ENCODE peak calls at places on chromosomes 12 and 14, in four cellular contexts. B is naive thymus-derived CD4-positive, alpha-beta T cell; R is sigmoid colon; L is heart left ventricle. I is an unnamed sample.
A peak's percentile ranks its signal among the peaks of the same experiment; 100 is the strongest.

GRCh38 chr12:112971248-112971647 is 7.1 kb upstream of the OAS2 start:
- DNase-seq in B (no peak), R (no peak), L (peak; percentile 26), I (no peak)

GRCh38 chr12:20317554-20317953 is 50.8 kb upstream of the PDE3A start:
- DNase-seq in B (no peak), R (no peak), L (no peak), I (no peak)

GRCh38 chr14:105330491-105330895 is 15.9 kb downstream of the PACS2 start:
- DNase-seq in B (no peak), R (no peak), L (no peak), I (no peak)

GRCh38 chr12:93514853-93515252 is 47.5 kb downstream of the MRPL42 start:
- DNase-seq in B (no peak), R (no peak), L (no peak), I (no peak)

GRCh38 chr14:94391284-94391914 is 3.0 kb upstream of the SERPINA1 start:
- DNase-seq in B (no peak), R (peak; percentile 55), L (no peak), I (no peak)

GRCh38 chr12:53751336-53752191 is at the start of gene CISTR:
- DNase-seq in B (no peak), R (no peak), L (peak; percentile 29), I (no peak)

GRCh38 chr12:32659908-32660440 is 19.1 kb upstream of the DNM1L start:
- DNase-seq in B (no peak), R (no peak), L (no peak), I (no peak)

GRCh38 chr12:64171715-64172114 is 50.4 kb downstream of the KICS2 start:
- DNase-seq in B (no peak), R (no peak), L (no peak), I (no peak)

GRCh38 chr12:15751741-15752140 is 37.4 kb downstream of the EPS8 start:
- DNase-seq in B (no peak), R (no peak), L (no peak), I (no peak)

GRCh38 chr12:43221216-43221615 is 330.8 kb downstream of the ADAMTS20 start:
- DNase-seq in B (no peak), R (no peak), L (no peak), I (no peak)

GRCh38 chr12:117035287-117035686 is 63.9 kb downstream of the TESC start:
- DNase-seq in B (no peak), R (peak; percentile 36), L (no peak), I (no peak)

GRCh38 chr12:95836185-95836609 is 22.6 kb upstream of the SNRPF start:
- DNase-seq in B (no peak), R (no peak), L (no peak), I (no peak)

GRCh38 chr14:35236806-35237205 is 55.4 kb upstream of the PSMA6 start:
- DNase-seq in B (no peak), R (no peak), L (no peak), I (no peak)

GRCh38 chr12:51661199-51661598 is 70.2 kb downstream of the SCN8A start:
- DNase-seq in B (no peak), R (no peak), L (no peak), I (no peak)

GRCh38 chr14:89915114-89915878 is 39.2 kb downstream of the EFCAB11 start:
- DNase-seq in B (no peak), R (peak; percentile 72), L (peak; percentile 47), I (no peak)

GRCh38 chr14:99415496-99416281 is 65.0 kb downstream of the SETD3 start:
- DNase-seq in B (no peak), R (no peak), L (peak; percentile 46), I (peak; percentile 56)

GRCh38 chr12:130161261-130162231 is 718 bp upstream of the FZD10 start:
- DNase-seq in B (no peak), R (no peak), L (peak; percentile 49), I (no peak)

GRCh38 chr12:131085816-131086591 is 132.3 kb downstream of the ADGRD1 start:
- DNase-seq in B (no peak), R (peak; percentile 62), L (no peak), I (no peak)

GRCh38 chr12:54526800-54527630 is 22.4 kb upstream of the PDE1B start:
- DNase-seq in B (peak; percentile 16), R (no peak), L (peak; percentile 13), I (no peak)

GRCh38 chr14:68902357-68902756 is 76.7 kb downstream of the ACTN1 start:
- DNase-seq in B (no peak), R (no peak), L (no peak), I (no peak)

GRCh38 chr12:119363490-119363889 is 29.0 kb downstream of the CCDC60 start:
- DNase-seq in B (no peak), R (no peak), L (no peak), I (no peak)

GRCh38 chr12:14193623-14194022 is 171.9 kb upstream of the ATF7IP start:
- DNase-seq in B (no peak), R (no peak), L (no peak), I (no peak)

GRCh38 chr12:90909069-90909676 is 45.8 kb downstream of the CCER1 start:
- DNase-seq in B (no peak), R (no peak), L (no peak), I (no peak)

GRCh38 chr12:68686262-68686594 is 550 bp upstream of the NUP107 start:
- DNase-seq in B (no peak), R (no peak), L (no peak), I (no peak)

GRCh38 chr14:32077081-32078029 is at the start of gene ARHGAP5:
- DNase-seq in B (no peak), R (peak; percentile 82), L (no peak), I (peak; percentile 63)

GRCh38 chr12:126385785-126386184 is 1320.5 kb downstream of the AACS start:
- DNase-seq in B (no peak), R (no peak), L (no peak), I (no peak)

GRCh38 chr12:11794311-11794710 is 144.8 kb downstream of the ETV6 start:
- DNase-seq in B (no peak), R (peak; percentile 78), L (peak; percentile 47), I (no peak)
- H3K4me1 ChIP-seq in B (peaks cover 7% of the 10 kb centered on the region), R (peaks cover 83% of the 10 kb centered on the region), L (peaks cover 31% of the 10 kb centered on the region), I (peaks cover 5% of the 10 kb centered on the region)

GRCh38 chr12:118311666-118312065 is 61.0 kb downstream of the TAOK3 start:
- DNase-seq in B (no peak), R (no peak), L (no peak), I (no peak)
- H3K27ac ChIP-seq in B (no peak overlapping the region), R (no peak overlapping the region), L (no peak overlapping the region), I (no peak overlapping the region)

GRCh38 chr14:92512807-92513203 is 776 bp upstream of the RIN3 start:
- DNase-seq in B (no peak), R (no peak), L (no peak), I (no peak)
- H3K4me3 ChIP-seq in B (peak overlapping the region; percentile 76), R (peak overlapping the region; percentile 84), L (peak overlapping the region; percentile 84), I (peak overlapping the region; percentile 52)

GRCh38 chr12:124452576-124453391 is 114.6 kb downstream of the NCOR2 start:
- DNase-seq in B (no peak), R (no peak), L (no peak), I (no peak)

GRCh38 chr12:124453419-124454351 is 113.7 kb downstream of the NCOR2 start:
- DNase-seq in B (peak; percentile 47), R (peak; percentile 90), L (peak; percentile 91), I (peak; percentile 71)

GRCh38 chr12:124454735-124455134 is 112.7 kb downstream of the NCOR2 start:
- DNase-seq in B (no peak), R (no peak), L (no peak), I (no peak)

GRCh38 chr12:124455336-124455735 is 112.1 kb downstream of the NCOR2 start:
- DNase-seq in B (no peak), R (no peak), L (no peak), I (no peak)

DNA sequence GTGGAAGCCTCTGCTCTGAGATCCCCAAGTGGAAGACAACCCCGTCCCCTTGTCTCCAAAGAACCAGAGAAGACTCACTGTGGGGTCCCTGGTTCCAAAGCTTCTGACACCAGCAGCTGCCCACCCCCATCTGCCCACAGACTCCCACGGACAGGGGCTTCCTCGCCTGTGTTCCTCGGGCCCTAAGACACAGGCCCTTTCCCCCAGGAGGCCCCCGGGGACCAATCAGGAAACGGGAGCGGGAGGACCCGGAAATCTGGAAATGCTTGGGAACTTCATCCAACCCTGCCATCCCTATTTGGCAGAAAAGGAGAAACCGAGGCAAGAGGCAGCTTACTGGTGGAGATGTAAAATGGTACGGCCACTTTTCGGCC is 113.1 kb downstream of the NCOR2 start:
- DNase-seq in B (no peak), R (no peak), L (no peak), I (no peak)
- H3K4me1 ChIP-seq in B (peaks cover 51% of the 10 kb centered on the region), R (peaks cover 81% of the 10 kb centered on the region), L (peaks cover 44% of the 10 kb centered on the region), I (peaks cover 52% of the 10 kb centered on the region)